ENCODE peak calls at places on chromosomes 12 and 14, in four cellular contexts. One of them, this sample, is unnamed.

GRCh38 chr14:35287481-35288013 is 4.6 kb upstream of the PSMA6 start:
- DNase-seq in posterior vena cava: no peak
- DNase-seq in activated T-helper 9 cell treated with anti-CD3 and anti-CD28 coated beads, Interleukin-2, amount 50 U/mL, for 16 hours: no peak
- DNase-seq in endothelial cell: no peak
- DNase-seq in this sample: no peak

GRCh38 chr14:105364100-105364708 is 34.1 kb upstream of the TEX22 start:
- DNase-seq in posterior vena cava: no peak
- DNase-seq in activated T-helper 9 cell treated with anti-CD3 and anti-CD28 coated beads, Interleukin-2, amount 50 U/mL, for 16 hours: no peak
- DNase-seq in endothelial cell: no peak
- DNase-seq in this sample: peak; percentile 37

GRCh38 chr12:57518920-57519757 is 1.2 kb downstream of the DDIT3 start:
- DNase-seq in posterior vena cava: peak; percentile 83
- DNase-seq in activated T-helper 9 cell treated with anti-CD3 and anti-CD28 coated beads, Interleukin-2, amount 50 U/mL, for 16 hours: no peak
- DNase-seq in endothelial cell: no peak
- DNase-seq in this sample: peak; percentile 74

GRCh38 chr12:57519758-57520007 is 631 bp downstream of the DDIT3 start:
- DNase-seq in posterior vena cava: no peak
- DNase-seq in activated T-helper 9 cell treated with anti-CD3 and anti-CD28 coated beads, Interleukin-2, amount 50 U/mL, for 16 hours: no peak
- DNase-seq in endothelial cell: no peak
- DNase-seq in this sample: no peak

GRCh38 chr12:12990700-12991468 is 9.2 kb downstream of the HEBP1 start:
- DNase-seq in posterior vena cava: no peak
- DNase-seq in activated T-helper 9 cell treated with anti-CD3 and anti-CD28 coated beads, Interleukin-2, amount 50 U/mL, for 16 hours: no peak
- DNase-seq in endothelial cell: no peak
- DNase-seq in this sample: peak; percentile 51

GRCh38 chr14:61766136-61766535 is 3.9 kb downstream of the SNAPC1 start:
- DNase-seq in posterior vena cava: no peak
- DNase-seq in activated T-helper 9 cell treated with anti-CD3 and anti-CD28 coated beads, Interleukin-2, amount 50 U/mL, for 16 hours: no peak
- DNase-seq in endothelial cell: no peak
- DNase-seq in this sample: no peak

GRCh38 chr14:53412819-53413664 is 259.9 kb upstream of the DDHD1 start:
- DNase-seq in posterior vena cava: no peak
- DNase-seq in activated T-helper 9 cell treated with anti-CD3 and anti-CD28 coated beads, Interleukin-2, amount 50 U/mL, for 16 hours: no peak
- DNase-seq in endothelial cell: no peak
- DNase-seq in this sample: no peak

GRCh38 chr12:67096533-67097318 is 172.4 kb upstream of the CAND1 start:
- DNase-seq in posterior vena cava: no peak
- DNase-seq in activated T-helper 9 cell treated with anti-CD3 and anti-CD28 coated beads, Interleukin-2, amount 50 U/mL, for 16 hours: no peak
- DNase-seq in endothelial cell: no peak
- DNase-seq in this sample: no peak

GRCh38 chr12:132872073-132872855 is 15.1 kb downstream of the CHFR start:
- DNase-seq in posterior vena cava: peak; percentile 76
- DNase-seq in activated T-helper 9 cell treated with anti-CD3 and anti-CD28 coated beads, Interleukin-2, amount 50 U/mL, for 16 hours: no peak
- DNase-seq in endothelial cell: no peak
- DNase-seq in this sample: no peak

This sample was measured in Caco-2.